ENCODE peak calls at places on chromosomes 5 and 9, in four cellular contexts. One of them, this sample, is unnamed.

GRCh38 chr5:78540335-78541057 is 108.1 kb downstream of the LHFPL2 start:
- DNase-seq in epithelial cell of esophagus: no peak
- DNase-seq in fibroblast of lung: peak
- DNase-seq in upper lobe of left lung: no peak
- DNase-seq in this sample: no peak

GRCh38 chr5:55324815-55325418 is 17.1 kb downstream of the MTREX start:
- DNase-seq in epithelial cell of esophagus: peak
- DNase-seq in upper lobe of left lung: no peak
- DNase-seq in fibroblast of lung: peak
- DNase-seq in this sample: no peak

GRCh38 chr5:157342822-157343402 is 77.0 kb downstream of the CYFIP2 start:
- DNase-seq in epithelial cell of esophagus: peak
- DNase-seq in upper lobe of left lung: peak
- DNase-seq in fibroblast of lung: no peak
- DNase-seq in this sample: no peak

GRCh38 chr5:154478224-154478565 is at the start of gene HAND1:
- DNase-seq in upper lobe of left lung: peak
- DNase-seq in epithelial cell of esophagus: peak
- DNase-seq in fibroblast of lung: no peak
- DNase-seq in this sample: peak

GRCh38 chr5:42064821-42065220 is 139.7 kb downstream of the FBXO4 start:
- DNase-seq in upper lobe of left lung: no peak
- DNase-seq in fibroblast of lung: no peak
- DNase-seq in epithelial cell of esophagus: peak
- DNase-seq in this sample: no peak

GRCh38 chr9:22383720-22384119 is 62.9 kb upstream of the DMRTA1 start:
- DNase-seq in fibroblast of lung: peak
- DNase-seq in upper lobe of left lung: no peak
- DNase-seq in epithelial cell of esophagus: peak
- DNase-seq in this sample: no peak

GRCh38 chr5:169827769-169828168 is 152.5 kb downstream of the INSYN2B start:
- DNase-seq in upper lobe of left lung: no peak
- DNase-seq in fibroblast of lung: no peak
- DNase-seq in epithelial cell of esophagus: no peak
- DNase-seq in this sample: no peak

GRCh38 chr9:122095010-122095767 is 2.1 kb upstream of the TTLL11 start:
- DNase-seq in upper lobe of left lung: no peak
- DNase-seq in fibroblast of lung: peak
- DNase-seq in epithelial cell of esophagus: peak
- DNase-seq in this sample: peak

GRCh38 chr9:93198839-93199625 is 15.1 kb downstream of the WNK2 start:
- DNase-seq in fibroblast of lung: no peak
- DNase-seq in upper lobe of left lung: no peak
- DNase-seq in epithelial cell of esophagus: no peak
- DNase-seq in this sample: no peak

GRCh38 chr5:178428341-178429155 is 161.6 kb downstream of the COL23A1 start:
- DNase-seq in epithelial cell of esophagus: peak
- DNase-seq in fibroblast of lung: no peak
- DNase-seq in upper lobe of left lung: peak
- DNase-seq in this sample: no peak

GRCh38 chr9:101119206-101119819 is 90.8 kb downstream of the PLPPR1 start:
- DNase-seq in epithelial cell of esophagus: peak
- DNase-seq in upper lobe of left lung: no peak
- DNase-seq in fibroblast of lung: peak
- DNase-seq in this sample: peak

GRCh38 chr9:108512426-108513173 is 343.2 kb downstream of the ACTL7B start:
- DNase-seq in epithelial cell of esophagus: peak
- DNase-seq in fibroblast of lung: no peak
- DNase-seq in upper lobe of left lung: no peak
- DNase-seq in this sample: peak

GRCh38 chr5:148193202-148193601 is 9.6 kb upstream of the SPINK6 start:
- DNase-seq in epithelial cell of esophagus: no peak
- DNase-seq in upper lobe of left lung: no peak
- DNase-seq in fibroblast of lung: no peak
- DNase-seq in this sample: no peak

GRCh38 chr5:72499090-72499489 is 8.1 kb downstream of the ZNF366 start:
- DNase-seq in epithelial cell of esophagus: no peak
- DNase-seq in upper lobe of left lung: no peak
- DNase-seq in fibroblast of lung: no peak
- DNase-seq in this sample: no peak

GRCh38 chr5:181198905-181199519 is 6.0 kb downstream of the TRIM7 start:
- DNase-seq in epithelial cell of esophagus: no peak
- DNase-seq in upper lobe of left lung: no peak
- DNase-seq in fibroblast of lung: no peak
- DNase-seq in this sample: no peak

GRCh38 chr5:122101636-122102285 is 23.7 kb upstream of the LOX start:
- DNase-seq in upper lobe of left lung: no peak
- DNase-seq in epithelial cell of esophagus: peak
- DNase-seq in fibroblast of lung: peak
- DNase-seq in this sample: no peak

GRCh38 chr9:138053321-138053868 is 175.8 kb downstream of the CACNA1B start:
- DNase-seq in epithelial cell of esophagus: no peak
- DNase-seq in upper lobe of left lung: no peak
- DNase-seq in fibroblast of lung: no peak
- DNase-seq in this sample: no peak

GRCh38 chr5:77211691-77212047 is 1.2 kb downstream of the PDE8B start:
- DNase-seq in epithelial cell of esophagus: peak
- DNase-seq in upper lobe of left lung: no peak
- DNase-seq in fibroblast of lung: no peak
- DNase-seq in this sample: no peak

GRCh38 chr5:111463304-111463703 is 49.0 kb downstream of the STARD4 start:
- DNase-seq in epithelial cell of esophagus: no peak
- DNase-seq in upper lobe of left lung: no peak
- DNase-seq in fibroblast of lung: no peak
- DNase-seq in this sample: no peak

GRCh38 chr5:66828551-66829421 is 232.6 kb downstream of the MAST4 start:
- DNase-seq in upper lobe of left lung: no peak
- DNase-seq in epithelial cell of esophagus: peak
- DNase-seq in fibroblast of lung: peak
- DNase-seq in this sample: peak

DNA sequence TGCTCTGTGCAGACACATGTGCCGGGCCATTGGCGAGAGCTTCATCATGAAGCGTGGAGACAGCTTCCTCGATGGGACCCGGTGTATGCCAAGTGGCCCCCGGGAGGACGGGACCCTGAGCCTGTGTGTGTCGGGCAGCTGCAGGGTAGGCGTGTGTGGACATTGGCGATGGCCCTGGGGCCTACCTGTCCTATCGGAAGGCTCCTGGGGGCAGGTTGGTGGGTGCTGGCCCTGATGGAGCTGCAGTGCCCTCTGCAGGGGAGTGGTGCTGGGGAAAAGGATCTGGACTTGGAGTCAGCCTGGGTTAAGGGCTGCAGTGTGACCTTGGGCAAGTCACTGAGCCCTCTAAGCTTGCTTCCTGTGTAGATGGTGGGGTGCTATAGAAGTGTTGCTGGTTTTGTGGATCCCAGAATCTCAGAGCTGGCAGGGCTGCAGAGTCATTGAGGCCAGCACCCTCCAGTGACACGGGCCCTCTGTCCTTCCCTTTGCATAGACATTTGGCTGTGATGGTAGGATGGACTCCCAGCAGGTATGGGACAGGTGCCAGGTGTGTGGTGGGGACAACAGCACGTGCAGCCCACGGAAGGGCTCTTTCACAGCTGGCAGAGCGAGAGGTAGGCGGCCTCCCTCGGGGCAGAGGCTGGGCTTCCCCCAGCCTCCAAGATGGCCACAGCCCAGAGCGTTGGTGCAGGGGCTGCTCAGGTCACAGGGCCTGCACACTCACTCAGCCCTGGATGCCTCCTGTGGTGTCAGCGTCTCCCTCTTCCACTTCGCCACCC is 15.8 kb downstream of the ADAMTS13 start:
- DNase-seq in fibroblast of lung: no peak
- DNase-seq in upper lobe of left lung: no peak
- DNase-seq in epithelial cell of esophagus: peak
- DNase-seq in this sample: no peak
- TF ChIP-seq CTCF in fibroblast of lung: peak
- TF ChIP-seq CTCF in upper lobe of left lung: no peak
- TF ChIP-seq CTCF in epithelial cell of esophagus: peak
- TF ChIP-seq CTCF in this sample: peak

GRCh38 chr9:90802534-90802933 is 915 bp downstream of the SYK start:
- DNase-seq in fibroblast of lung: no peak
- DNase-seq in epithelial cell of esophagus: no peak
- DNase-seq in upper lobe of left lung: no peak
- DNase-seq in this sample: no peak
- H3K4me3 ChIP-seq in fibroblast of lung: no peak
- H3K4me3 ChIP-seq in epithelial cell of esophagus: peak
- H3K4me3 ChIP-seq in upper lobe of left lung: peak
- H3K4me3 ChIP-seq in this sample: no peak

DNA sequence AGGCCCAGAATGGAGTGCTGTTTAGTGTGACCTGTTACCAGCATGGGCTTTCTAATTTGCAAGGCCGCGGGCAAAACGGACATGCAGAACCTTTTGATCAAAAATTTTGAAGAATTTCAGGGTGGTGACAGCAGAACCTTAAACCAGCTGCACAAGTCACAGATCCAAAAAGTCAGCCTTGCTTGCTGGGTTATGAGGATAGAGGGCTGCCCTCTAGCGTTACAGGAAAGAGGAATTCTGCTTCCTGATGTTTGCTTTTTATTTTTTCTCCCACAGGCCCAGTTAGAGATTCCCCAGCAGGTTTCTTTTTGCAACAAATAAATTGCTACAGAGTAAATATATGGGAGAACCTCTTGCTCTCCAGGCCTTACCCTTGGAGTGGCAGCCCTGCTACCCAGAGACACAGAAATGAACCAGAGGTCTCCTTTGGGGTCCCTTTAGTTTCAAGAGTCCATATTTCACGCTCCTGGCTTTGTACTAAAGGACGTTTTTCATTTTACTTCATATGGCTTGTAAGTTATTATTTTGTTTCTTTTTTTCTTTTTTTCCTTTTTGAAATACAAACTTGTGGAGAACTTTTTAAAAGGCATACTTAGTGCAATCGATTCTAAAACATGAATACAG is 3.4 kb upstream of the ADCY2 start:
- DNase-seq in epithelial cell of esophagus: peak
- DNase-seq in upper lobe of left lung: no peak
- DNase-seq in fibroblast of lung: peak
- DNase-seq in this sample: peak
- TF ChIP-seq CTCF in epithelial cell of esophagus: peak
- TF ChIP-seq CTCF in upper lobe of left lung: peak
- TF ChIP-seq CTCF in fibroblast of lung: peak
- TF ChIP-seq CTCF in this sample: peak

GRCh38 chr9:70868044-70868443 is 253.4 kb downstream of the TRPM3 start:
- DNase-seq in upper lobe of left lung: no peak
- DNase-seq in epithelial cell of esophagus: no peak
- DNase-seq in fibroblast of lung: no peak
- DNase-seq in this sample: no peak
- H3K4me3 ChIP-seq in upper lobe of left lung: no peak
- H3K4me3 ChIP-seq in epithelial cell of esophagus: no peak
- H3K4me3 ChIP-seq in fibroblast of lung: no peak
- H3K4me3 ChIP-seq in this sample: peak

DNA sequence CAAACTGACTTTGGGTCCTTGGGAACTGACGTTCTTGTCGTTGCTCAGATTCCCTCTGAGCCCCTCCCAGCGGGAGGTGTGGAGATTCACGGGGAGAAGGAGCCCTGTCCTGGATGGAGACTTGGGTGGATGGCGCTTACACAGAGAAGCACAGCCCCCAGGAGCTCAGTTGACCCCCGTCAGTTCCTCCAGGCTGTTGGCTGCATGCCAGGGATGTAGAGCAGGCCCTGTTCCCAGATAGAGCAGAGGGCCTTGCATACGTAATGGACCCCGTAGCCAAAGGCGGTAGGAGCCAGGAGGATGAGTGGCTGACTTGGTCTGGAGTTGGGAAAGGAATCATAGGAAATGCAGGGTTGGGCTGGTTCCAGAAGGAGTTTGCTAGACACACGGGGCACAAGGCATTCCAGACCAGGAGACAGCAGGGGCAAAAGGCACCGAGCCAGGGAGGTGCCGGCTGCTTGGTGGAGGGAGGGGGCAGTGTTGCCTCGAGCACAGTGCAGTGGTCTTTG is 2.5 kb downstream of the PMPCA start:
- DNase-seq in fibroblast of lung: peak
- DNase-seq in upper lobe of left lung: no peak
- DNase-seq in epithelial cell of esophagus: no peak
- DNase-seq in this sample: no peak
- TF ChIP-seq CTCF in fibroblast of lung: no peak
- TF ChIP-seq CTCF in upper lobe of left lung: no peak
- TF ChIP-seq CTCF in epithelial cell of esophagus: no peak
- TF ChIP-seq CTCF in this sample: no peak

GRCh38 chr9:20663133-20663532 is 20.9 kb upstream of the FOCAD start:
- DNase-seq in upper lobe of left lung: no peak
- DNase-seq in epithelial cell of esophagus: no peak
- DNase-seq in fibroblast of lung: no peak
- DNase-seq in this sample: no peak
- H3K4me3 ChIP-seq in upper lobe of left lung: no peak
- H3K4me3 ChIP-seq in epithelial cell of esophagus: no peak
- H3K4me3 ChIP-seq in fibroblast of lung: no peak
- H3K4me3 ChIP-seq in this sample: no peak

GRCh38 chr5:22887566-22887965 is 34.4 kb upstream of the CDH12 start:
- DNase-seq in epithelial cell of esophagus: no peak
- DNase-seq in upper lobe of left lung: no peak
- DNase-seq in fibroblast of lung: no peak
- DNase-seq in this sample: no peak

GRCh38 chr5:22892441-22892840 is 39.3 kb upstream of the CDH12 start:
- DNase-seq in fibroblast of lung: no peak
- DNase-seq in upper lobe of left lung: no peak
- DNase-seq in epithelial cell of esophagus: peak
- DNase-seq in this sample: no peak

DNA sequence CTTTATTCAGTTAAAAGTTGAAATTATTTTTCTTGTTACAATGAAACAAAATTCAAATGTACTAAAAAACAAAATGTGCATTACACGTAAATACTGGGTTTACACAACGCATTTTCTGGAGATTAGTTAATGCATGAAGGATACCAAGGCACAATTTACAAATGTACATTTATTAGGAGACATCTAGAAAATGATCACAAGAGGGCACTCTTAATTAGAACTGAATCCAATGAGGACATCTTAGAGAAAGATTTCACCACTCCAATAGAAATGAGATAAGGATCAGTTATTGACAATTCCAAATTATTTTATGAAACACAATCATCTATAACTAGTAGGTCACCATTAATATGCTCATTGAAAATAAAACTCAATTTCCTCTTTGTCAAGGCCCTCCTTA is 36.6 kb upstream of the CDH12 start:
- DNase-seq in fibroblast of lung: no peak
- DNase-seq in upper lobe of left lung: no peak
- DNase-seq in epithelial cell of esophagus: peak
- DNase-seq in this sample: no peak
- TF ChIP-seq CTCF in fibroblast of lung: peak
- TF ChIP-seq CTCF in upper lobe of left lung: no peak
- TF ChIP-seq CTCF in epithelial cell of esophagus: peak
- TF ChIP-seq CTCF in this sample: no peak

GRCh38 chr9:70398145-70398556 is 16.3 kb downstream of the KLF9 start:
- DNase-seq in upper lobe of left lung: no peak
- DNase-seq in epithelial cell of esophagus: no peak
- DNase-seq in fibroblast of lung: no peak
- DNase-seq in this sample: no peak
- H3K4me3 ChIP-seq in upper lobe of left lung: no peak
- H3K4me3 ChIP-seq in epithelial cell of esophagus: no peak
- H3K4me3 ChIP-seq in fibroblast of lung: no peak
- H3K4me3 ChIP-seq in this sample: no peak

This sample was measured in foreskin fibroblast.